ENCODE peak calls at places on chromosomes 4 and X, in eight cellular contexts. One of them, this sample, is unnamed.

GRCh38 chr4:83486457-83487129 is 1.7 kb upstream of the ABRAXAS1 start:
- DNase-seq in type B pancreatic cell: no peak
- DNase-seq in GM10248: no peak
- DNase-seq in bronchial epithelial cell: no peak
- DNase-seq in A549: no peak
- DNase-seq in foreskin fibroblast: no peak
- DNase-seq in ascending aorta: no peak
- DNase-seq in IMR-90: no peak
- DNase-seq in this sample: no peak

GRCh38 chr4:148007303-148007702 is 275.4 kb downstream of the ARHGAP10 start:
- DNase-seq in ascending aorta: no peak
- DNase-seq in bronchial epithelial cell: peak
- DNase-seq in GM10248: no peak
- DNase-seq in A549: peak
- DNase-seq in IMR-90: peak
- DNase-seq in type B pancreatic cell: no peak
- DNase-seq in foreskin fibroblast: peak
- DNase-seq in this sample: no peak

GRCh38 chrX:42524374-42524773 is 253.6 kb downstream of the PPP1R2C start:
- DNase-seq in type B pancreatic cell: no peak
- DNase-seq in foreskin fibroblast: peak
- DNase-seq in A549: no peak
- DNase-seq in ascending aorta: no peak
- DNase-seq in GM10248: no peak
- DNase-seq in IMR-90: peak
- DNase-seq in bronchial epithelial cell: peak
- DNase-seq in this sample: no peak

GRCh38 chr4:147760695-147761094 is 28.8 kb downstream of the ARHGAP10 start:
- DNase-seq in GM10248: no peak
- DNase-seq in bronchial epithelial cell: no peak
- DNase-seq in foreskin fibroblast: no peak
- DNase-seq in IMR-90: no peak
- DNase-seq in type B pancreatic cell: no peak
- DNase-seq in A549: no peak
- DNase-seq in ascending aorta: no peak
- DNase-seq in this sample: no peak

GRCh38 chr4:151563194-151563593 is 154.2 kb downstream of the FHIP1A start:
- DNase-seq in foreskin fibroblast: no peak
- DNase-seq in IMR-90: no peak
- DNase-seq in type B pancreatic cell: no peak
- DNase-seq in bronchial epithelial cell: peak
- DNase-seq in A549: no peak
- DNase-seq in GM10248: no peak
- DNase-seq in ascending aorta: no peak
- DNase-seq in this sample: no peak

GRCh38 chrX:10110316-10110932 is 46.4 kb upstream of the CLCN4 start:
- DNase-seq in type B pancreatic cell: no peak
- DNase-seq in ascending aorta: no peak
- DNase-seq in foreskin fibroblast: no peak
- DNase-seq in bronchial epithelial cell: no peak
- DNase-seq in A549: no peak
- DNase-seq in GM10248: no peak
- DNase-seq in IMR-90: no peak
- DNase-seq in this sample: no peak

GRCh38 chr4:40719008-40719623 is 30.6 kb upstream of the NSUN7 start:
- DNase-seq in IMR-90: peak
- DNase-seq in A549: peak
- DNase-seq in bronchial epithelial cell: peak
- DNase-seq in GM10248: peak
- DNase-seq in type B pancreatic cell: no peak
- DNase-seq in foreskin fibroblast: peak
- DNase-seq in ascending aorta: no peak
- DNase-seq in this sample: no peak

GRCh38 chrX:128634754-128635153 is 582.6 kb upstream of the ACTRT1 start:
- DNase-seq in foreskin fibroblast: no peak
- DNase-seq in ascending aorta: no peak
- DNase-seq in A549: no peak
- DNase-seq in GM10248: no peak
- DNase-seq in bronchial epithelial cell: no peak
- DNase-seq in type B pancreatic cell: no peak
- DNase-seq in IMR-90: no peak
- DNase-seq in this sample: no peak

GRCh38 chrX:106935175-106935574 is 15.0 kb downstream of the CLDN2 start:
- DNase-seq in type B pancreatic cell: no peak
- DNase-seq in foreskin fibroblast: no peak
- DNase-seq in IMR-90: peak
- DNase-seq in GM10248: no peak
- DNase-seq in bronchial epithelial cell: no peak
- DNase-seq in ascending aorta: no peak
- DNase-seq in A549: no peak
- DNase-seq in this sample: no peak

GRCh38 chrX:20355187-20355586 is 88.5 kb upstream of the RPS6KA3 start:
- DNase-seq in A549: no peak
- DNase-seq in GM10248: no peak
- DNase-seq in IMR-90: no peak
- DNase-seq in type B pancreatic cell: no peak
- DNase-seq in foreskin fibroblast: no peak
- DNase-seq in ascending aorta: no peak
- DNase-seq in bronchial epithelial cell: no peak
- DNase-seq in this sample: no peak

GRCh38 chr4:146308951-146309350 is 94.6 kb downstream of the REELD1 start:
- DNase-seq in type B pancreatic cell: no peak
- DNase-seq in GM10248: no peak
- DNase-seq in A549: no peak
- DNase-seq in bronchial epithelial cell: no peak
- DNase-seq in IMR-90: peak
- DNase-seq in foreskin fibroblast: no peak
- DNase-seq in ascending aorta: no peak
- DNase-seq in this sample: no peak

GRCh38 chr4:148445903-148446261 is 3.7 kb upstream of the NR3C2 start:
- DNase-seq in bronchial epithelial cell: no peak
- DNase-seq in A549: no peak
- DNase-seq in ascending aorta: no peak
- DNase-seq in IMR-90: no peak
- DNase-seq in foreskin fibroblast: no peak
- DNase-seq in GM10248: no peak
- DNase-seq in type B pancreatic cell: no peak
- DNase-seq in this sample: no peak

GRCh38 chr4:184421558-184422155 is 52.7 kb downstream of the IRF2 start:
- DNase-seq in foreskin fibroblast: no peak
- DNase-seq in bronchial epithelial cell: no peak
- DNase-seq in type B pancreatic cell: no peak
- DNase-seq in ascending aorta: no peak
- DNase-seq in A549: no peak
- DNase-seq in GM10248: no peak
- DNase-seq in IMR-90: no peak
- DNase-seq in this sample: no peak

GRCh38 chr4:166670341-166670740 is 564.0 kb downstream of the SPOCK3 start:
- DNase-seq in type B pancreatic cell: no peak
- DNase-seq in A549: no peak
- DNase-seq in IMR-90: no peak
- DNase-seq in foreskin fibroblast: no peak
- DNase-seq in bronchial epithelial cell: no peak
- DNase-seq in GM10248: no peak
- DNase-seq in ascending aorta: no peak
- DNase-seq in this sample: no peak

GRCh38 chrX:68508799-68509198 is 9.9 kb downstream of the YIPF6 start:
- DNase-seq in A549: no peak
- DNase-seq in ascending aorta: no peak
- DNase-seq in IMR-90: no peak
- DNase-seq in GM10248: no peak
- DNase-seq in bronchial epithelial cell: peak
- DNase-seq in type B pancreatic cell: no peak
- DNase-seq in foreskin fibroblast: no peak
- DNase-seq in this sample: no peak

GRCh38 chr4:80265571-80266266 is 745 bp upstream of the FGF5 start:
- DNase-seq in GM10248: no peak
- DNase-seq in foreskin fibroblast: peak
- DNase-seq in ascending aorta: no peak
- DNase-seq in IMR-90: peak
- DNase-seq in bronchial epithelial cell: peak
- DNase-seq in type B pancreatic cell: no peak
- DNase-seq in A549: no peak
- DNase-seq in this sample: no peak

GRCh38 chr4:91936301-91936700 is 367.5 kb upstream of the GRID2 start:
- DNase-seq in foreskin fibroblast: no peak
- DNase-seq in ascending aorta: no peak
- DNase-seq in A549: no peak
- DNase-seq in IMR-90: peak
- DNase-seq in bronchial epithelial cell: peak
- DNase-seq in GM10248: no peak
- DNase-seq in type B pancreatic cell: no peak
- DNase-seq in this sample: no peak

GRCh38 chrX:68723491-68724155 is 76.2 kb downstream of the STARD8 start:
- DNase-seq in ascending aorta: no peak
- DNase-seq in IMR-90: no peak
- DNase-seq in type B pancreatic cell: no peak
- DNase-seq in foreskin fibroblast: no peak
- DNase-seq in bronchial epithelial cell: no peak
- DNase-seq in GM10248: no peak
- DNase-seq in A549: no peak
- DNase-seq in this sample: no peak

GRCh38 chr4:26746742-26747351 is 113.8 kb upstream of the STIM2 start:
- DNase-seq in IMR-90: no peak
- DNase-seq in A549: no peak
- DNase-seq in type B pancreatic cell: no peak
- DNase-seq in GM10248: peak
- DNase-seq in bronchial epithelial cell: peak
- DNase-seq in ascending aorta: no peak
- DNase-seq in foreskin fibroblast: no peak
- DNase-seq in this sample: no peak

GRCh38 chr4:86717651-86718050 is 123.5 kb downstream of the PTPN13 start:
- DNase-seq in IMR-90: no peak
- DNase-seq in A549: no peak
- DNase-seq in foreskin fibroblast: no peak
- DNase-seq in GM10248: no peak
- DNase-seq in type B pancreatic cell: no peak
- DNase-seq in ascending aorta: no peak
- DNase-seq in bronchial epithelial cell: no peak
- DNase-seq in this sample: no peak

GRCh38 chr4:70236125-70236524 is 6.3 kb upstream of the CSN3 start:
- DNase-seq in GM10248: no peak
- DNase-seq in bronchial epithelial cell: no peak
- DNase-seq in foreskin fibroblast: no peak
- DNase-seq in type B pancreatic cell: no peak
- DNase-seq in IMR-90: peak
- DNase-seq in A549: no peak
- DNase-seq in ascending aorta: no peak
- DNase-seq in this sample: no peak

GRCh38 chr4:82043081-82043808 is 330.5 kb downstream of the HNRNPD start:
- DNase-seq in type B pancreatic cell: no peak
- DNase-seq in ascending aorta: no peak
- DNase-seq in foreskin fibroblast: no peak
- DNase-seq in bronchial epithelial cell: peak
- DNase-seq in IMR-90: no peak
- DNase-seq in A549: no peak
- DNase-seq in GM10248: no peak
- DNase-seq in this sample: no peak

GRCh38 chr4:94880976-94881375 is 123.2 kb downstream of the BMPR1B start:
- DNase-seq in IMR-90: peak
- DNase-seq in type B pancreatic cell: no peak
- DNase-seq in bronchial epithelial cell: no peak
- DNase-seq in ascending aorta: no peak
- DNase-seq in foreskin fibroblast: peak
- DNase-seq in A549: no peak
- DNase-seq in GM10248: no peak
- DNase-seq in this sample: no peak
- TF ChIP-seq CTCF in IMR-90: no peak
- TF ChIP-seq CTCF in type B pancreatic cell: no peak
- TF ChIP-seq CTCF in bronchial epithelial cell: no peak
- TF ChIP-seq CTCF in ascending aorta: no peak
- TF ChIP-seq CTCF in foreskin fibroblast: no peak
- TF ChIP-seq CTCF in A549: no peak
- TF ChIP-seq CTCF in GM10248: no peak
- TF ChIP-seq CTCF in this sample: no peak

DNA sequence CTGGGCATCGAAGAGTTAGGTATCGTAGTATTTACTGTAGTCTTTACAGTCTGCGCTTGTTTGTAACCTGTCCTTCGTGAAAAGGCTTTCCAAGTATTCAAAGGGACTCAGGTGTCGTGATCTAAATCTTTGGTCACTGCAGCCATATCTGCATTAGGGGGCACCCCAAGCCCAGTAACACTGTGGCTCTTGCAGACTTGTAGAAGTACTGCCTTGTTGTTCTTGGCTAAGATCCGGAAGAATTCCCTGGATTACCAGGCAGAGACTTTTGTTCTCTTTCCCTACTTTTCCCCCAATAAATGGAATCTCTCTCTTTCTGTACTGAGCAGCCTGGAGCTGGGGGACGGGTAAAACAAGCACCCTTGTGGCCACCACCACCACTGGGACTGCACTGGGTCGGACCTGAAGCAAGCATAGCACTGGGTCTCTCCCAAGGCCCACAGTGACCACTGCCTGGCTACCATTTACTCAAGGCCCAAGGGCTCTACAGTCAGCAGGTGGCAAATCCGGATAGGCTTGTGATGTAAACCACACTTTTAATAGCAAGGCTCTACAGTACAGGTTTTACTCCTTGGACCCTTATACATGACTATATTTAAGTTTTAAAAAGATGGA is 12.0 kb downstream of the CXorf58 start:
- DNase-seq in bronchial epithelial cell: no peak
- DNase-seq in type B pancreatic cell: no peak
- DNase-seq in ascending aorta: no peak
- DNase-seq in A549: no peak
- DNase-seq in GM10248: no peak
- DNase-seq in foreskin fibroblast: no peak
- DNase-seq in IMR-90: no peak
- DNase-seq in this sample: no peak
- TF ChIP-seq CTCF in bronchial epithelial cell: no peak
- TF ChIP-seq CTCF in type B pancreatic cell: peak
- TF ChIP-seq CTCF in ascending aorta: no peak
- TF ChIP-seq CTCF in A549: no peak
- TF ChIP-seq CTCF in GM10248: no peak
- TF ChIP-seq CTCF in foreskin fibroblast: no peak
- TF ChIP-seq CTCF in IMR-90: no peak
- TF ChIP-seq CTCF in this sample: peak

DNA sequence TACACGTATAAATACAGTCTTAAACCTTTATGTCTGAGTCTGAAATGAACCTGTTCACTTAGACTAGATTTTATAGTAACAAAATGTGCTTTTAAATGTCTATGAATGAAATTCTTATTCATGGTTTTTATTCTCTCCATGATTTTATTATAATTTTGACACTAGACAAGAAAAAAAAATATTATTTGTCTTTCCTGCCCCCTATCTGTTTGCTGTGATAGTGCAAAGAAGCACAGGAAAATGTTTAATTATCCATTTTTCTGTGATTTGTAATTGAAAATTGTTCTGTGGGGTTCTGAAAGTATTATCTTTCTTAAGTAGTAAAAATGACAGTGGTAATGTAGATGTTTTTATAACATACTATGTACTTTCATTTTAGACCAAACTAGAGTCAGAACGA is 52.0 kb downstream of the INTS6L start:
- DNase-seq in bronchial epithelial cell: no peak
- DNase-seq in A549: no peak
- DNase-seq in IMR-90: peak
- DNase-seq in foreskin fibroblast: no peak
- DNase-seq in ascending aorta: no peak
- DNase-seq in type B pancreatic cell: no peak
- DNase-seq in GM10248: no peak
- DNase-seq in this sample: no peak
- TF ChIP-seq CTCF in bronchial epithelial cell: no peak
- TF ChIP-seq CTCF in A549: peak
- TF ChIP-seq CTCF in IMR-90: peak
- TF ChIP-seq CTCF in foreskin fibroblast: no peak
- TF ChIP-seq CTCF in ascending aorta: peak
- TF ChIP-seq CTCF in type B pancreatic cell: peak
- TF ChIP-seq CTCF in GM10248: peak
- TF ChIP-seq CTCF in this sample: peak

GRCh38 chr4:170374770-170375169 is 285.0 kb upstream of the AADAT start:
- DNase-seq in foreskin fibroblast: no peak
- DNase-seq in bronchial epithelial cell: peak
- DNase-seq in GM10248: peak
- DNase-seq in IMR-90: no peak
- DNase-seq in A549: peak
- DNase-seq in ascending aorta: no peak
- DNase-seq in type B pancreatic cell: no peak
- DNase-seq in this sample: no peak
- TF ChIP-seq CTCF in foreskin fibroblast: no peak
- TF ChIP-seq CTCF in bronchial epithelial cell: peak
- TF ChIP-seq CTCF in GM10248: peak
- TF ChIP-seq CTCF in IMR-90: no peak
- TF ChIP-seq CTCF in A549: no peak
- TF ChIP-seq CTCF in ascending aorta: no peak
- TF ChIP-seq CTCF in type B pancreatic cell: peak
- TF ChIP-seq CTCF in this sample: no peak

This sample was measured in osteocyte.